ENCODE peak calls at places on chromosomes 1 and 21, in five cellular contexts. W is ovary, X is neural progenitor cell, P is cardiac fibroblast, L is cardiac muscle cell. I is an unnamed sample.

GRCh38 chr1:37473431-37474050 is 839 bp upstream of the ZC3H12A start:
- DNase-seq in X (no peak), L (no peak), P (peak), W (peak), I (no peak)

GRCh38 chr21:33064623-33064996 is 5.3 kb upstream of the OLIG1 start:
- DNase-seq in X (peak), P (no peak), W (no peak), L (no peak), I (no peak)

GRCh38 chr21:45365608-45366241 is 39.2 kb upstream of the COL18A1 start:
- DNase-seq in W (peak), P (peak), X (peak), L (peak), I (no peak)

GRCh38 chr1:230746617-230747016 is 571 bp upstream of the CAPN9 start:
- DNase-seq in P (no peak), W (no peak), L (no peak), X (no peak), I (no peak)

GRCh38 chr1:85200367-85200869 is 398 bp downstream of the SYDE2 start:
- DNase-seq in L (no peak), P (no peak), W (no peak), X (peak), I (no peak)

GRCh38 chr1:59926381-59927243 is at the start of gene CYP2J2:
- DNase-seq in L (peak), X (peak), W (peak), P (peak), I (peak)

GRCh38 chr1:85343612-85344255 is 67.3 kb upstream of the BCL10 start:
- DNase-seq in X (no peak), L (peak), W (no peak), P (peak), I (no peak)

GRCh38 chr1:53147171-53147570 is 4.7 kb upstream of the SLC1A7 start:
- DNase-seq in X (no peak), L (no peak), P (no peak), W (no peak), I (no peak)

GRCh38 chr1:245679796-245680195 is 525.0 kb downstream of the KIF26B start:
- DNase-seq in X (no peak), L (no peak), W (no peak), P (no peak), I (no peak)

GRCh38 chr1:241701483-241702290 is 49.6 kb downstream of the WDR64 start:
- DNase-seq in L (no peak), W (no peak), X (no peak), P (no peak), I (no peak)

GRCh38 chr1:165355977-165356811 is at the start of gene LMX1A:
- DNase-seq in X (peak), P (peak), W (no peak), L (peak), I (no peak)

GRCh38 chr1:154906621-154907081 is 29.9 kb downstream of the PMVK start:
- DNase-seq in W (no peak), X (no peak), P (peak), L (peak), I (no peak)

GRCh38 chr1:112685913-112686312 is 11.5 kb downstream of the MOV10 start:
- DNase-seq in L (no peak), W (no peak), X (no peak), P (no peak), I (no peak)

GRCh38 chr1:34928865-34929496 is 469 bp downstream of the DLGAP3 start:
- DNase-seq in W (no peak), P (no peak), L (no peak), X (no peak), I (no peak)

GRCh38 chr1:235425357-235425756 is 58.1 kb downstream of the TBCE start:
- DNase-seq in W (no peak), P (no peak), L (no peak), X (no peak), I (no peak)

GRCh38 chr1:112544011-112544688 is 35.4 kb downstream of the WNT2B start:
- DNase-seq in L (peak), X (no peak), P (peak), W (no peak), I (no peak)

GRCh38 chr21:33286600-33287456 is 20.7 kb downstream of the IL10RB start:
- DNase-seq in L (peak), W (peak), P (peak), X (no peak), I (no peak)

GRCh38 chr1:15584489-15585363 is at the start of gene AGMAT:
- DNase-seq in X (peak), P (peak), W (peak), L (peak), I (no peak)

DNA sequence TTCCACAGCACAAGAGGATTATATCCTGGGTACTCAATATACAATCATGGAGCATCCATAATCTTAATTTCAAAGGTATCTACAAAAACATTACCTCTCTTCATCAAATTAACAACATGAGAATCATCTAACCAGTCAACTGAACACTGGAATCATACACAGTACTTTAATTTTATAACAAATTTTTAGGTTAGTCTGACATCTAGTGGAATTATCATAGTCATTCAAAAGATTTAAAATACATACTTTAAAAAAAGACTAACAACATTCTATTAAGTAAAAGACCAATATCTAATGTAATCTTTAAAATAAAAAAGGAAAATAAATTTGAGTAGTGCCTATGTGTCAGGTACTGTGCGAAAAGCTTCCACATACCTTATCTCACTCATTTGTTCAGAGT is 16.8 kb upstream of the SH3GLB1 start:
- DNase-seq in L (peak), P (peak), X (no peak), W (no peak), I (no peak)
- TF ChIP-seq CTCF in L (no peak), P (no peak), X (no peak), W (no peak), I (no peak)

GRCh38 chr1:17011439-17012307 is at the start of gene ATP13A2:
- DNase-seq in L (peak), X (peak), P (peak), W (peak), I (no peak)
- TF ChIP-seq CTCF in L (no peak), X (no peak), P (no peak), W (no peak), I (no peak)

GRCh38 chr1:181012203-181012520 is 10.5 kb downstream of the STX6 start:
- DNase-seq in X (no peak), W (no peak), L (no peak), P (no peak), I (no peak)
- TF ChIP-seq CTCF in X (no peak), W (no peak), L (no peak), P (no peak), I (no peak)

GRCh38 chr1:92961131-92961895 is at the start of gene DIPK1A:
- DNase-seq in W (peak), P (peak), L (peak), X (peak), I (no peak)
- TF ChIP-seq CTCF in W (no peak), P (no peak), L (no peak), X (peak), I (no peak)

I was measured in CD14-positive monocyte.